ENCODE peak calls at places on chromosomes 13 and 19, in four cellular contexts. One of them, this sample, is unnamed.

GRCh38 chr13:72565893-72566292 is 161.5 kb downstream of the MZT1 start:
- DNase-seq in K562: no peak
- DNase-seq in HepG2: peak; percentile 29
- DNase-seq in GM12878: no peak
- DNase-seq in this sample: peak; percentile 10

GRCh38 chr13:44031555-44031954 is 151.9 kb downstream of the LACC1 start:
- DNase-seq in K562: no peak
- DNase-seq in GM12878: no peak
- DNase-seq in HepG2: no peak
- DNase-seq in this sample: no peak

GRCh38 chr19:56839665-56840451 is 668 bp downstream of the PEG3 start:
- DNase-seq in GM12878: no peak
- DNase-seq in HepG2: peak; percentile 95
- DNase-seq in K562: no peak
- DNase-seq in this sample: no peak

GRCh38 chr19:8663920-8664670 is 33.7 kb downstream of the NFILZ start:
- DNase-seq in GM12878: no peak
- DNase-seq in HepG2: no peak
- DNase-seq in K562: peak; percentile 49
- DNase-seq in this sample: no peak

GRCh38 chr13:50283017-50283416 is 267.8 kb downstream of the KCNRG start:
- DNase-seq in HepG2: peak; percentile 85
- DNase-seq in K562: no peak
- DNase-seq in GM12878: no peak
- DNase-seq in this sample: no peak

GRCh38 chr19:19063183-19064097 is at the start of gene SLC25A42:
- DNase-seq in K562: peak; percentile 97
- DNase-seq in HepG2: peak; percentile 98
- DNase-seq in GM12878: peak; percentile 99
- DNase-seq in this sample: peak; percentile 99

GRCh38 chr19:10642473-10642872 is 11.7 kb upstream of the ILF3 start:
- DNase-seq in HepG2: no peak
- DNase-seq in K562: peak; percentile 5
- DNase-seq in GM12878: no peak
- DNase-seq in this sample: no peak

GRCh38 chr13:35925669-35926068 is 205.5 kb downstream of the DCLK1 start:
- DNase-seq in GM12878: no peak
- DNase-seq in HepG2: no peak
- DNase-seq in K562: no peak
- DNase-seq in this sample: no peak

GRCh38 chr13:51218691-51219090 is 3.5 kb upstream of the FAM124A start:
- DNase-seq in K562: no peak
- DNase-seq in HepG2: no peak
- DNase-seq in GM12878: no peak
- DNase-seq in this sample: no peak

GRCh38 chr19:30679789-30680188 is 307.6 kb downstream of the ZNF536 start:
- DNase-seq in GM12878: no peak
- DNase-seq in K562: no peak
- DNase-seq in HepG2: no peak
- DNase-seq in this sample: no peak

GRCh38 chr13:76775031-76775740 is 111.0 kb downstream of the KCTD12 start:
- DNase-seq in GM12878: no peak
- DNase-seq in K562: no peak
- DNase-seq in HepG2: no peak
- DNase-seq in this sample: no peak

GRCh38 chr13:111614009-111614408 is 293.6 kb downstream of the TEX29 start:
- DNase-seq in HepG2: no peak
- DNase-seq in K562: no peak
- DNase-seq in GM12878: no peak
- DNase-seq in this sample: no peak
- TF ChIP-seq ZBTB33 in HepG2: no peak
- TF ChIP-seq ZBTB33 in K562: no peak
- TF ChIP-seq ZBTB33 in GM12878: no peak
- TF ChIP-seq ZBTB33 in this sample: no peak

GRCh38 chr19:11736696-11737095 is 2.0 kb downstream of the ZNF823 start:
- DNase-seq in K562: peak; percentile 75
- DNase-seq in HepG2: no peak
- DNase-seq in GM12878: peak; percentile 40
- DNase-seq in this sample: no peak

GRCh38 chr19:11737964-11738745 is 591 bp downstream of the ZNF823 start:
- DNase-seq in GM12878: no peak
- DNase-seq in HepG2: peak; percentile 67
- DNase-seq in K562: peak; percentile 38
- DNase-seq in this sample: no peak

GRCh38 chr19:11735375-11735774 is 3.4 kb downstream of the ZNF823 start:
- DNase-seq in GM12878: no peak
- DNase-seq in K562: no peak
- DNase-seq in HepG2: no peak
- DNase-seq in this sample: no peak

DNA sequence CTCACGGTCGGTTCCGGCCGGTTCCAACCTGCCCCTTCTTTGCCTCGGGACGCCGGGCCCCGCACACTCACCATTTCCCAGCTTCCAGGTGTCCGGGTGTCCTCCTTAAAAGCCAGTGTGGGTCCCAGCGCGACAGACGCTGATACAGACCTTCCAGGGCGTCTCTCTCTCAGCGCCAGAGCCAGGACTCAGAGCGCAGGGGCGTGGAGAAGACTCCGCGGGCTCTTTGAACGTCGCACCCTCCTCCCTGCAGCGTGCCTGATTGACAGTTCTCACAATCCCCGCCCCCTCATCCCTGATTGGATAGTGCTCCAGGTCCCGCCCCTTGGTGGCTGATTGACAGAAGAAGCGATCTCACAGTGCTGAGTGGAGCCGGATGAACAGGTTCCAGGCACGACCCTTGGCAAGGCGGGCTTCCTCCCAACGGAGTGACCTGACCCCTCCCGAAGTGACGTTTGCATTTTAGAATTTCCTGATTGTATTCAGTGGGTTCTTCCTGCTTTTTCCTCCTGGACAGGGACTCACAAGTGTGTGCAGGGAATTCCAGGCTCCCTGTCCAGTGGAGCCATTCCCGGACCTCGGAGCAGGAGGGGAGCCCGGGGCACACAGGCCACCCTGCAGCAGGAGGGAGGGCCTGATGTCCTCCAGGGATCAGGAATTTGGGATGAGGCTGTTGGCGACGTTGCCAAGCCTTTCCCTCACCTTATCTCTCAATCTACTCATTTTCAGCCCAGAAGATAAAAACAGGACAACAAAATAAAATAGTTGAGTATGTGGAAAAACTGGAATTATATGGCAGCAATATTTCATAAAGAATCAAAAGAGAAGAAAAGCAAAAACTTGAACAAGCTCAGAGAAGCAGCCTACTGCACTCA is at the start of gene ZNF823:
- DNase-seq in K562: peak; percentile 95
- DNase-seq in HepG2: peak; percentile 98
- DNase-seq in GM12878: peak; percentile 95
- DNase-seq in this sample: peak; percentile 99
- TF ChIP-seq POLR2A in K562: peak; percentile 78
- TF ChIP-seq POLR2A in HepG2: peak; percentile 72
- TF ChIP-seq POLR2A in GM12878: peak; percentile 81
- TF ChIP-seq POLR2A in this sample: peak; percentile 39

DNA sequence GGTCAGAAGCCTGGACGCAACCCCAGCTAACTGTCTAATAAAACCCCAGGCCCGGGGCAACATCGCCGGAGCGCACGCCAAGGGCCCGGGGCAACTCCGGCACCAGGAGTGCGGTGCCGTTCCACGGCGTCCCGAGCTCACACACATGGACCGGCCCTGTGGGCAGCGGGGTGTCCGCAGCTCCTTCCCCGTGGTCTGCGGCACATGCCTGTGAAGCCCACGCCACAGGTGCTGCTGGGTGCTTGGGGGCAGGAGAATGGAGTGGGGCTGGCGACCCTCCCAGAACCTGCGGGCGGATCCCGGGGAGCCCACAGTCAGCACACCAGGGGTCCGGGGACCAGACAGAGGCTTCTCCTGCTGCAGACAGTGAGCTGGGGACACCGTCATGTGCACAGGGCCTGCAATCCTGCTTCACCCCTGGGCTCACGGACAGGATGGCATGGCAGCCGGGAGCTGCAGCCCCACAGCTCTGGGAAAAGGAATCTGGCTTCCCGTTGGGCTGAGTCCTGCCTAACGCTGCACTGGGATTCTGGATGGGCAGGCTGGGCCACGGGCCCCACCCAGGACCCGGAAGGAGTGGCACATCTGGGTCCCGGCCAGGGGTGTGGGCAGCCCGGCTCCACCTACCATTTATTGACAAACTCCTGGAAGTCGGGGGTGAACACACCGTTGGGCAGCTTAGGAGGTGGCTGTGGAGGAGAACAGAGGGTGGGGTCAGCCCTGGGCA is 28.2 kb upstream of the ZBTB7A start:
- DNase-seq in HepG2: no peak
- DNase-seq in GM12878: no peak
- DNase-seq in K562: no peak
- DNase-seq in this sample: no peak
- TF ChIP-seq ZBTB33 in HepG2: no peak
- TF ChIP-seq ZBTB33 in GM12878: no peak
- TF ChIP-seq ZBTB33 in K562: no peak
- TF ChIP-seq ZBTB33 in this sample: no peak

GRCh38 chr19:54231077-54231931 is 8.5 kb upstream of the LILRB3 start:
- DNase-seq in K562: peak; percentile 92
- DNase-seq in GM12878: no peak
- DNase-seq in HepG2: peak; percentile 80
- DNase-seq in this sample: peak; percentile 81
- TF ChIP-seq POLR2A in K562: no peak
- TF ChIP-seq POLR2A in GM12878: no peak
- TF ChIP-seq POLR2A in HepG2: no peak
- TF ChIP-seq POLR2A in this sample: no peak

GRCh38 chr13:48728226-48728625 is 74.5 kb downstream of the CYSLTR2 start:
- DNase-seq in HepG2: no peak
- DNase-seq in K562: no peak
- DNase-seq in GM12878: no peak
- DNase-seq in this sample: no peak

GRCh38 chr13:48728876-48729275 is 75.1 kb downstream of the CYSLTR2 start:
- DNase-seq in GM12878: no peak
- DNase-seq in HepG2: no peak
- DNase-seq in K562: no peak
- DNase-seq in this sample: no peak

GRCh38 chr13:48733739-48734329 is 80.1 kb downstream of the CYSLTR2 start:
- DNase-seq in HepG2: no peak
- DNase-seq in K562: no peak
- DNase-seq in GM12878: no peak
- DNase-seq in this sample: no peak

GRCh38 chr13:48731957-48732569 is 78.3 kb downstream of the CYSLTR2 start:
- DNase-seq in K562: peak; percentile 57
- DNase-seq in HepG2: peak; percentile 11
- DNase-seq in GM12878: no peak
- DNase-seq in this sample: peak; percentile 28

GRCh38 chr13:48730971-48731658 is 77.4 kb downstream of the CYSLTR2 start:
- DNase-seq in HepG2: no peak
- DNase-seq in K562: no peak
- DNase-seq in GM12878: no peak
- DNase-seq in this sample: peak; percentile 21
- TF ChIP-seq ZBTB33 in HepG2: no peak
- TF ChIP-seq ZBTB33 in K562: no peak
- TF ChIP-seq ZBTB33 in GM12878: no peak
- TF ChIP-seq ZBTB33 in this sample: no peak

GRCh38 chr19:35712910-35713845 is 4.6 kb upstream of the KMT2B start:
- DNase-seq in GM12878: peak; percentile 82
- DNase-seq in K562: no peak
- DNase-seq in HepG2: no peak
- DNase-seq in this sample: no peak

GRCh38 chr19:35712529-35712909 is 5.3 kb upstream of the KMT2B start:
- DNase-seq in GM12878: no peak
- DNase-seq in HepG2: no peak
- DNase-seq in K562: no peak
- DNase-seq in this sample: no peak

GRCh38 chr19:35713904-35714440 is 3.8 kb upstream of the KMT2B start:
- DNase-seq in K562: no peak
- DNase-seq in HepG2: no peak
- DNase-seq in GM12878: no peak
- DNase-seq in this sample: no peak

GRCh38 chr19:35708391-35708790 is 4.0 kb downstream of the ZBTB32 start:
- DNase-seq in HepG2: no peak
- DNase-seq in GM12878: no peak
- DNase-seq in K562: no peak
- DNase-seq in this sample: no peak

DNA sequence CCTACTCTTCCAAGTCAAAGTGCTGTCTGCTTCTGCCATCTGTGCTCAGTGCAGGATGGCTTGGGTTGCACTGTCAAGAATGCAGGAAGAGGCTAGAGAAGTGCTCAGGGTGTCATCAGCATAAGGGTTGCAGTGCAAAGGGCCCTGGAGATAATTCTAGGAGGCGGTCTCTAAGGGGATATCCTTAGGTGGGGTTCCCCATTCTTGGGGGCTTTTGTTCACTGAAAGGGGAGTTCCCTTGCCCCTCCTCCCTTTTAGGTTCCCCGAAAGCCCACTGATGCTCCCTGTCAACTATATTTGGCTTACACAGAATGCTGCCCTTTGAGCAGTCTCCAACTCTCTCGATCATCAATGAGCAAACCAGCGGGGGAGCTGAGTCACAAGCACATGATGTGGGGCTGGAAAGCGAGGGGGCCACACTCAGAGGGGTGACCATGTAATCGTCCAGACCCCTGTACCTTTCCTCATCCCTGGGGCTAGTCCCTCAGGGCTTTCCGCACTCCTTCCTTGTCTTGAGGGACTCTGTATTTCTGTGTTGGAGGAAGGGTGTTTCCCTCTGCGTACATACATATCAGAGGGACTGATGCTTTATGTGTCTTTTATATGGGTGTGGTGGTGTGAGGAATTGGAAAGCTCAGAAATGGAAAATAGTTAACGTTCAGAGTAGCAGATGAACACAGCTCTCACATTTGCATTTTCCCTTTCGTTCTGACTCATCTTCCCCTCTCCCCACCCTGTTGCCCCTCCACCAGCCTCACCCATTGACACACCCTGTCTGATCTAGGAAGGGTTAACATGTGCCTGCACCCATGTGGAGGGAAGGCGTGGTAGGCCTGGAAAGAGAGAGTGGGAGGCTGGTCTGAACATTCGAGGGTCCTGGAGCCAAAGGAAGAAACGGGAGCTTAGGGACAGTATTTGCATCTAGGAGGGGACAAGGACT is 6.7 kb downstream of the ZBTB32 start:
- DNase-seq in K562: no peak
- DNase-seq in HepG2: no peak
- DNase-seq in GM12878: peak; percentile 94
- DNase-seq in this sample: no peak
- TF ChIP-seq POLR2A in K562: no peak
- TF ChIP-seq POLR2A in HepG2: no peak
- TF ChIP-seq POLR2A in GM12878: peak; percentile 69
- TF ChIP-seq POLR2A in this sample: no peak